ENCODE peak calls at places on chromosomes 13 and 19, in seven cellular contexts. E, A, C, W, P, T and J are unnamed samples.

GRCh38 chr13:21957833-21958232 is 287.0 kb downstream of the FGF9 start:
- DNase-seq in T (no peak), P (no peak), C (peak), W (no peak), A (no peak), E (peak), J (no peak)

GRCh38 chr13:109835321-109835720 is 48.9 kb upstream of the IRS2 start:
- DNase-seq in E (no peak), A (no peak), P (no peak), T (no peak), W (no peak), C (peak), J (no peak)

GRCh38 chr19:18345296-18345695 is 4.9 kb downstream of the PGPEP1 start:
- DNase-seq in A (no peak), T (no peak), C (no peak), W (no peak), P (no peak), E (no peak), J (no peak)

GRCh38 chr13:86085890-86086289 is 286.7 kb upstream of the SLITRK6 start:
- DNase-seq in A (no peak), P (no peak), W (no peak), E (no peak), T (peak), C (no peak), J (no peak)

GRCh38 chr13:97395437-97396136 is 38.4 kb upstream of the RAP2A start:
- DNase-seq in C (peak), E (no peak), W (peak), T (peak), A (no peak), P (peak), J (no peak)

GRCh38 chr13:44668707-44669106 is 92.6 kb upstream of the TSC22D1 start:
- DNase-seq in E (no peak), P (peak), A (no peak), T (peak), W (peak), C (no peak), J (no peak)

GRCh38 chr13:41917641-41918040 is 43.3 kb downstream of the VWA8 start:
- DNase-seq in E (peak), T (peak), C (peak), P (peak), W (peak), A (no peak), J (no peak)

GRCh38 chr13:79531542-79532239 is 50.7 kb downstream of the NDFIP2 start:
- DNase-seq in E (no peak), C (no peak), W (no peak), T (no peak), A (no peak), P (no peak), J (no peak)

GRCh38 chr13:112996671-112997091 is 27.7 kb downstream of the MCF2L start:
- DNase-seq in W (no peak), C (no peak), A (no peak), P (no peak), T (no peak), E (no peak), J (no peak)

GRCh38 chr13:27783111-27783510 is 9.2 kb upstream of the GSX1 start:
- DNase-seq in E (no peak), A (no peak), W (peak), T (no peak), P (peak), C (peak), J (no peak)

GRCh38 chr13:74135306-74136088 is 1.3 kb upstream of the KLF12 start:
- DNase-seq in A (peak), C (peak), T (peak), P (peak), E (no peak), W (peak), J (peak)

GRCh38 chr13:110116072-110116487 is 190.9 kb downstream of the COL4A1 start:
- DNase-seq in C (peak), W (peak), E (no peak), A (no peak), T (peak), P (peak), J (peak)

GRCh38 chr13:102055116-102055515 is 346.7 kb downstream of the FGF14 start:
- DNase-seq in W (no peak), E (no peak), T (no peak), P (no peak), C (no peak), A (no peak), J (no peak)

GRCh38 chr19:12938536-12939291 is at the start of gene CALR:
- DNase-seq in A (no peak), P (no peak), T (no peak), W (peak), C (peak), E (no peak), J (no peak)

GRCh38 chr19:19268453-19269385 is 4.4 kb downstream of the TM6SF2 start:
- DNase-seq in E (no peak), P (no peak), T (no peak), W (no peak), A (no peak), C (no peak), J (no peak)

GRCh38 chr13:100154835-100155463 is 66.1 kb downstream of the PCCA start:
- DNase-seq in T (no peak), C (no peak), A (no peak), E (no peak), P (no peak), W (no peak), J (no peak)

GRCh38 chr19:38496603-38497487 is 63.4 kb downstream of the RYR1 start:
- DNase-seq in W (no peak), C (no peak), E (no peak), T (no peak), A (peak), P (no peak), J (no peak)

GRCh38 chr13:109869312-109870237 is 83.2 kb upstream of the IRS2 start:
- DNase-seq in A (peak), W (peak), C (peak), T (peak), E (peak), P (peak), J (no peak)

GRCh38 chr13:92976657-92977056 is 249.9 kb upstream of the GPC6 start:
- DNase-seq in W (no peak), A (no peak), P (no peak), C (no peak), E (no peak), T (no peak), J (no peak)

GRCh38 chr19:39858541-39858940 is 12.4 kb upstream of the FBL start:
- DNase-seq in A (no peak), P (peak), E (no peak), W (no peak), C (no peak), T (no peak), J (no peak)
- TF ChIP-seq CTCF in A (no peak), P (no peak), E (no peak), W (no peak), C (no peak), T (no peak), J (no peak)

DNA sequence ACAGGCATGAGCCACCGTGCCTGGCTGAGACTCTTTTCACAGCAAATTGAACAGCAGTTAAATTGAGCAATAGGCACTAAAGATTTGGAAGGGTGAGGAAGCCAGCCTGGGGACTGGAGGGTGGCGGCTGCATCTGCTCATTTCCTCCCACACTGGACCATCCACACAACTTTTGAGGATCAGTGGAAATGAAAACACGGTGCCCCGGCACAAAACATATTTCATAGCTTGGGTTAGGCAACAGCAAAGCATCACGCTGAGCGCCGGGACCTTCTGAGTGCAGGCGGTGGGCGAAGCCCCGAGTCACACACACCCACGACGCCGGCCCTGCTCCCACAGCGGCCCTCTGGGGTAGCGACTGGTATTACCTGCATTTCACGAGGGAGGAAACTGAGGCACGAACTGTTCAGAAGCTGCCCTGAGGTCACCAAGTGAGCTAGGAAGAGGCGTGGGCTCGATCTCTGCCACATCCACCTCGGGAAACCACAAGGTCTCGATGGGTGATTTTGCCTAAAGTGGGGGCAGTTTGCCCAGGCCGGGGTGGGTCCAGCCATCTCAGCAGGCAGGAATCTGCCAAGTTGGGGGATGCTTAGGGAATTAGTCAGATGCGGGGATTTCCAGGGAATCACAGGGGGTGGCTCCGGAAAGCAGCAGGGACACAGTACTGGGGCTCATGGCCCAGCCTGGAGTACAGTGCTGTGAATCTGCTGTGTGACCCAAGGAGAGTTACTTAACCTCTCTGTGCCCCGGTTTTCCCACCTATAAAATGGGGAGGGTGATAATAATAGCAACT is 3.5 kb upstream of the SBNO2 start:
- DNase-seq in W (peak), T (peak), A (no peak), C (peak), E (peak), P (peak), J (no peak)
- TF ChIP-seq CTCF in W (peak), T (peak), A (no peak), C (peak), E (peak), P (peak), J (no peak)

DNA sequence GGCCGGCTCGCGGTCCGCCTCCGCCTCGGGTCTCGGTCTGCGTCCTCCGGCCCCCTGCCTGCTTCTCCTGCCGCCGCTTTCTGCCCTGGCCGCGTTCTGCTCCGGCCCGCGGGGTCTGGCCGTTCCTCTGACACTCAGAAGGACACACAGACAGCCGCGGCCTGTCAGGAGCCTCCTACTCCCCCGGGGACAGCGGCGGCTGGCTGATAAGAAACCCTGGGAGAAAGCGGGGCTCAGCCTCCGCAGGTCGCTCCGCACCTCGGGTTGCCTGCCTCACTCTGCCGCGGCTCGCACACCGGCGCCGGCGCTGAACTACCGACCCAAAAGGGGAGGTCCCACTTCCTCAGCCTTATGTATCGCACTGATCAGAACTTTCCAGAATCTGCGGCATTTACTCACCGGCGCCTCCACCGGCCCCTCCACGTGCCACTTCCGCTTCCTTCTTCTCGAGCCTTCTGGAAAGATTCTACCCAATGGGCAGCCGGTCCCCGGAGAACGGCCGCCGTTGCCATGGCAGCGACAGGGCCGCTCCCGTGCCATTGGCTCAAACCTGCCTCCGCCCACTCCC is at the start of gene HSPH1:
- DNase-seq in W (peak), T (peak), C (peak), P (peak), E (peak), A (peak), J (peak)
- TF ChIP-seq CTCF in W (peak), T (peak), C (peak), P (peak), E (peak), A (peak), J (no peak)

GRCh38 chr13:94342436-94343242 is 136.8 kb downstream of the DCT start:
- DNase-seq in P (no peak), A (no peak), W (no peak), C (no peak), E (no peak), T (no peak), J (no peak)

GRCh38 chr13:94346261-94347019 is 133.0 kb downstream of the DCT start:
- DNase-seq in C (no peak), P (no peak), A (no peak), W (no peak), E (no peak), T (no peak), J (no peak)

GRCh38 chr13:94344126-94344863 is 135.2 kb downstream of the DCT start:
- DNase-seq in A (no peak), E (no peak), C (no peak), T (no peak), W (peak), P (peak), J (no peak)

GRCh38 chr13:94343243-94343585 is 136.3 kb downstream of the DCT start:
- DNase-seq in C (no peak), A (no peak), E (no peak), P (no peak), T (peak), W (peak), J (no peak)

GRCh38 chr13:94345374-94346195 is 133.9 kb downstream of the DCT start:
- DNase-seq in T (peak), A (no peak), C (peak), W (peak), E (no peak), P (peak), J (no peak)
- TF ChIP-seq CTCF in T (no peak), A (no peak), C (no peak), W (peak), E (peak), P (peak), J (no peak)

GRCh38 chr13:51815848-51816247 is 11.9 kb upstream of the DHRS12 start:
- DNase-seq in E (no peak), P (no peak), T (no peak), A (no peak), C (no peak), W (no peak), J (no peak)
- TF ChIP-seq CTCF in E (no peak), P (no peak), T (no peak), A (no peak), C (no peak), W (no peak), J (no peak)

GRCh38 chr13:50123862-50124535 is 108.8 kb downstream of the KCNRG start:
- DNase-seq in A (peak), P (peak), T (peak), W (peak), C (peak), E (peak), J (peak)
- TF ChIP-seq CTCF in A (peak), P (peak), T (no peak), W (peak), C (no peak), E (peak), J (no peak)

DNA sequence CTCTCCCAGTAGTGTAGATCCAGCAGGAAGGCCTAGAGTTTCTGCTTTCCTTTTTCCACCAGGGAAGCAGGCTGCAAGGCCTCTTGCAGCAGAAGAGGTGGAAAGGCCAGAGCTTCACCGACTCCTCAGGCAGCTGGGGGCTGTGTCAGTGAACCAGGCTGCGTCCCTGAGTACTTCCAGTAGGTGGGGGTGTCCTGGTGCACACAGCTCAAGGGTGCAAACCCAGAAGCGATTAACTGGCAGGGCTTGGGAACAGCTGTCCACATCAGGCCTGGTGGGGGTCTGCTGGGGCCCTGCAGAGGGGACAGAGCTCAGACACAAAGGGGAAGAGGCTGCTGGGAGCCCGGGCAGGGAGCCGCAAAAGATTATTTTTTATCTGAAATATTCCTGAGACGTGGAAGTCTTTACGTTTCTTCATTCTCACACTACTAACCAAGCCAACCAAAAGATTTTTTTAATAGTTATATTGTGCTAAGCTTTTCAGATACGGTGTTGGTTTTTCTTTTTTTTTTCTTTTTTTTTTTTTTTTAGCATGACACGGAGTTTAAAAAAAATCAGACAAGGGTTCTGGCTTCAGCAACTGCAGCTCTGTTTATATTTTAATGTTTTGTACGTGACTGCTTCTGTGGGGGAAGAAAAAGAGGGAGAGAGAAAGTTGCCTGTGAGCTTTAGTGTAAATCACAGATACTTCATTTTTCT is 11.0 kb downstream of the TSHZ3 start:
- DNase-seq in A (peak), C (peak), P (peak), E (no peak), W (peak), T (peak), J (peak)
- TF ChIP-seq CTCF in A (peak), C (peak), P (peak), E (peak), W (peak), T (peak), J (peak)

DNA sequence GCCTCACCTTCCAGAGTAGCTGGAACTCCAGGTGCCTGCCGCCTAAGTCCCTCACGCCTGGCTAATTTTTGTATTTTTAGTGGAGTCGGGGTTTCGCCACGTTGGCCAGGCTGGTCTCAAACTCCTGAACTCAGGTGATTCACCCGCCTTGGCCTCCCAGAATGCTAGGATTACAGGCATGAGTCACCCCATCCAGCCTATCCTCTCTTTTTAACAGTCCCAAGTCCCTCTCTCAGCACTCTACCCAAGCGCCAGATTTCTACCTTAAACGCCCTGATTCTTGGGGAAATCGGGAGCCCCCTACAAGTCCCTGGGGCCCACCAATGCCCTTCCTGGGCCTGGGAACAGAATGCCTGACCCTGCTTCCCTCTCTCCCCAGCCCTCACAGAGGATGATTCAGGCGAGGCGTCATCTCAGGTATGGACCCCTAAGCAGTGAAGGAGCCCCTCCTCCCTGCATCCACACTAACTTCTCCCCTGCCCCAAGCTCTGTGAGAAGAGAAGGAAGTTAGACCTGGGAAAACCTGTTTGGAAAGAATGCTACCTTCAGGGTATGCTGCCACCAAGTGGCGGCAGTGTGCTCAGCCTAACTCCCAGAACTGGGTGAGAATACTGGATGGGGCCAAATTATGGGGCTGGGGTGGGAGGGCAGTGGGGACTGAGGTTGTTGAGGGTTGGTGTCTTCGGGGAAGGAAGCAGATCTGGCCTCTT is 20.8 kb upstream of the EBI3 start:
- DNase-seq in W (no peak), A (no peak), E (no peak), T (peak), C (no peak), P (peak), J (no peak)
- TF ChIP-seq CTCF in W (peak), A (peak), E (peak), T (peak), C (peak), P (peak), J (peak)

GRCh38 chr19:49442354-49442753 is 1.0 kb upstream of the SLC17A7 start:
- DNase-seq in E (no peak), P (no peak), W (no peak), T (no peak), C (no peak), A (peak), J (no peak)

GRCh38 chr19:49441960-49442350 is 628 bp upstream of the SLC17A7 start:
- DNase-seq in P (no peak), W (no peak), E (no peak), T (no peak), A (no peak), C (no peak), J (no peak)

GRCh38 chr19:49441210-49441959 is at the start of gene SLC17A7:
- DNase-seq in A (peak), P (no peak), C (no peak), E (no peak), T (no peak), W (no peak), J (no peak)

GRCh38 chr19:49442793-49443365 is 1.6 kb upstream of the SLC17A7 start:
- DNase-seq in T (peak), P (peak), A (peak), E (peak), C (peak), W (peak), J (no peak)

DNA sequence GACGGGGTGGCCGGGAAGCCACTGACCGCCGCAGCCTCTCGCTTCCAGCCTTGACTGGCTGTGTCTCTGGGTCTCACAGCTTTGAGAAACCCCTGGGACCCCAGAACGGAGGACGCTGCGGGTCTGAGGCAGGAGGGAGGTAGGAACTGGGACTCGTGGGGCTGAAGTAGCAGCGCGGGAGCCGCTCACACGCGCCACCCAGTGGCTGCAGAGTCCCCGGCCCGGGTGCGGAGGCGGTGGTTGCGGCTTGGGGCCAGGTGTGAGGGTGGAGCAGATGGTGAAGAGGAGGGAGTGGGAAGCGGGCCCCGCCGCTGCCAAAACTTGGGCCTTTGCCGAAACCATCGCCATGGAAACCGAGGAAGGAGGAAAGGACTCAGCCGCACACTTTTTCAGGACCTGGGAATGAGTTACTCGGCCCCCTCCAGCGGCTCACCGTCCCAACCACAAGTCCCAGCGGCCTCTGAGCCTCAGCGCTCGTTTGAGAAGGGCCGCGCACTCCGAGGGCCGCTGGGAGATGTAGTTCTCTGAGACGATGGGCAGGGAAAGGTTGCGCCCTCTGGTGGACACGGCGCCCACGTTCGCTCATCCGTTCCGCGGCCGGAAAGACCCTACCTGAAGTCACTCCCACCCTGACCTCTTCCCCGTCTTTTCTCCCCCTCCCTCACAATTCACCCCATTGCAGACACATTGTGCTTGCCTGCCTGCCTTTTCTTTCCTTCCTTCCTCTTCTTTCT is 2.2 kb upstream of the SLC17A7 start:
- DNase-seq in T (peak), C (peak), A (peak), E (peak), P (peak), W (peak), J (peak)
- TF ChIP-seq CTCF in T (peak), C (peak), A (peak), E (peak), P (peak), W (peak), J (peak)